ENCODE peak calls at places on chromosomes 16 and 17, in ten cellular contexts. O is uterus; I is heart right ventricle; Q is CD4-positive, CD25-positive, alpha-beta regulatory T cell; Y is psoas muscle; H is gastrocnemius medialis; F is AG04450; A is upper lobe of right lung; G is Karpas-422; L is ovary. B is an unnamed sample.

GRCh38 chr16:12612598-12613101 is 191.0 kb downstream of the CPPED1 start:
- DNase-seq in O (no peak), I (no peak), Q (no peak), Y (no peak), H (no peak), F (no peak), A (no peak), G (no peak), L (no peak), B (no peak)

GRCh38 chr17:39486242-39486641 is 25.0 kb downstream of the CDK12 start:
- DNase-seq in O (no peak), I (no peak), Q (no peak), Y (no peak), H (no peak), F (no peak), A (no peak), G (no peak), L (no peak), B (no peak)

GRCh38 chr16:67027046-67027445 is 1.9 kb upstream of the CBFB start:
- DNase-seq in O (no peak), I (no peak), Q (no peak), Y (no peak), H (no peak), F (no peak), A (peak), G (no peak), L (no peak), B (no peak)

GRCh38 chr17:70848785-70849184 is 679.5 kb downstream of the KCNJ2 start:
- DNase-seq in O (no peak), I (no peak), Q (no peak), Y (no peak), H (no peak), F (peak), A (no peak), G (no peak), L (no peak), B (no peak)

GRCh38 chr16:75820672-75821071 is 94.4 kb upstream of the CPHXL start:
- DNase-seq in O (no peak), I (no peak), Q (no peak), Y (no peak), H (no peak), F (no peak), A (no peak), G (no peak), L (no peak), B (no peak)

GRCh38 chr17:51500454-51500853 is 240.1 kb downstream of the UTP18 start:
- DNase-seq in O (no peak), I (no peak), Q (no peak), Y (no peak), H (no peak), F (no peak), A (no peak), G (no peak), L (no peak), B (no peak)

GRCh38 chr16:15034266-15035162 is 21.4 kb downstream of the NTAN1 start:
- DNase-seq in O (no peak), I (peak), Q (no peak), Y (no peak), H (no peak), F (no peak), A (peak), G (no peak), L (no peak), B (no peak)

GRCh38 chr17:28895794-28896447 is 1.6 kb downstream of the FLOT2 start:
- DNase-seq in O (no peak), I (no peak), Q (no peak), Y (no peak), H (no peak), F (no peak), A (peak), G (no peak), L (no peak), B (no peak)

GRCh38 chr17:67718325-67718941 is 697 bp downstream of the NOL11 start:
- DNase-seq in O (no peak), I (no peak), Q (no peak), Y (no peak), H (peak), F (no peak), A (no peak), G (peak), L (no peak), B (no peak)

GRCh38 chr16:88790312-88791150 is 5.5 kb upstream of the PIEZO1 start:
- DNase-seq in O (no peak), I (peak), Q (peak), Y (no peak), H (no peak), F (no peak), A (peak), G (no peak), L (no peak), B (no peak)

GRCh38 chr16:89453662-89454321 is 36.6 kb downstream of the ANKRD11 start:
- DNase-seq in O (no peak), I (peak), Q (no peak), Y (peak), H (no peak), F (no peak), A (no peak), G (no peak), L (no peak), B (no peak)

GRCh38 chr17:74446551-74447500 is 14.9 kb downstream of the GPRC5C start:
- DNase-seq in O (peak), I (peak), Q (no peak), Y (peak), H (peak), F (no peak), A (peak), G (no peak), L (peak), B (no peak)

GRCh38 chr17:74442670-74443515 is 11.0 kb downstream of the GPRC5C start:
- DNase-seq in O (peak), I (peak), Q (no peak), Y (peak), H (peak), F (no peak), A (peak), G (no peak), L (peak), B (peak)

GRCh38 chr17:74444406-74444805 is 12.5 kb downstream of the GPRC5C start:
- DNase-seq in O (peak), I (peak), Q (no peak), Y (peak), H (peak), F (no peak), A (peak), G (no peak), L (peak), B (no peak)

GRCh38 chr17:74443516-74444296 is 11.8 kb downstream of the GPRC5C start:
- DNase-seq in O (no peak), I (no peak), Q (no peak), Y (no peak), H (no peak), F (no peak), A (no peak), G (no peak), L (no peak), B (no peak)

GRCh38 chr17:74445156-74445555 is 13.3 kb downstream of the GPRC5C start:
- DNase-seq in O (no peak), I (no peak), Q (no peak), Y (no peak), H (no peak), F (no peak), A (no peak), G (no peak), L (no peak), B (no peak)
- H3K27ac ChIP-seq in O (peak), I (peak), Q (no peak), Y (peak), H (peak), F (peak), A (peak), G (no peak), L (no peak), B (no peak)

GRCh38 chr17:2418572-2418971 is 17.7 kb upstream of the MNT start:
- DNase-seq in O (no peak), I (no peak), Q (no peak), Y (peak), H (no peak), F (no peak), A (peak), G (no peak), L (peak), B (no peak)

GRCh38 chr17:2419526-2419925 is 18.7 kb upstream of the MNT start:
- DNase-seq in O (no peak), I (no peak), Q (no peak), Y (no peak), H (no peak), F (no peak), A (peak), G (no peak), L (no peak), B (no peak)

GRCh38 chr17:2421315-2422147 is 20.7 kb upstream of the MNT start:
- DNase-seq in O (no peak), I (no peak), Q (no peak), Y (no peak), H (no peak), F (no peak), A (no peak), G (peak), L (peak), B (peak)

GRCh38 chr17:2423271-2423670 is 22.4 kb upstream of the MNT start:
- DNase-seq in O (no peak), I (no peak), Q (no peak), Y (no peak), H (no peak), F (no peak), A (no peak), G (no peak), L (no peak), B (no peak)

DNA sequence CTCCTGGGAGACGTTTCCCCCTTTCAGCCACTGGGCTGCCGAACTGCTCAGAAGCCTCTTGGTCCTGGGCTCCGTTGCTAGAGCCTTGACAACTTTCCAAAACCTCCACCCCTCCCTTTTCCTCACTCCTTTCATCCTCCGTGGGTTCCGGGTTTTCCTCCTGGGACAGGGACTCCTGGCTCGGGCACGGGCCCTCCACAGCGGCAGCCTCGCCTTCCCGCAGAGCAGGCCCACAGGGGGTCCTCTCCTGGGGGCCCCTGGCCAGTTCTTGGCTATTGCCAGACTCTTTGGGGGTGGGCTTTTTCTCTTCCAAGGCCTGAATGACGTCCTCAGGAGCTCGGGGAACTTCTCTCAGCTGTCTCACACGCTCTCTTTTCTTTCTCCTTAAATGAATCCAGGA is 19.3 kb upstream of the MNT start:
- DNase-seq in O (no peak), I (no peak), Q (no peak), Y (no peak), H (no peak), F (no peak), A (peak), G (no peak), L (peak), B (no peak)
- H3K27ac ChIP-seq in O (no peak), I (no peak), Q (no peak), Y (no peak), H (no peak), F (peak), A (peak), G (no peak), L (no peak), B (peak)

DNA sequence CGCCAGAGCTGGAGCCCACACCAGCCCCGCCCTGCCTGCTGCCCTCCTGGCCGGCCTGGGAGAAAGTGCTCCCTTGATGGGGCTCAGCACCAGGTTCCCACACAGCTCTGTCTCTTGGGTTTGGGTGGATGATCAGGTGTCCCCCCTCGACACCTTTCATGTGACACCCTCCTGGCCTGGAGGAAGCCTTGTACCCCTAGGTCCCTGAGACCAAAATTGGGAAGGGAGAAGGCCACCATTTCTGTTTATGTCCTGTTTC is 19.4 kb upstream of the PLLP start:
- DNase-seq in O (no peak), I (no peak), Q (no peak), Y (no peak), H (no peak), F (no peak), A (peak), G (no peak), L (no peak), B (no peak)
- H3K27ac ChIP-seq in O (peak), I (peak), Q (no peak), Y (peak), H (peak), F (no peak), A (peak), G (no peak), L (no peak), B (peak)

GRCh38 chr17:38451840-38452529 is 23.7 kb downstream of the ARHGAP23 start:
- DNase-seq in O (peak), I (no peak), Q (no peak), Y (no peak), H (no peak), F (peak), A (no peak), G (no peak), L (peak), B (no peak)

GRCh38 chr17:38453951-38454421 is 25.7 kb downstream of the ARHGAP23 start:
- DNase-seq in O (peak), I (no peak), Q (no peak), Y (peak), H (no peak), F (no peak), A (no peak), G (no peak), L (peak), B (no peak)

GRCh38 chr17:38454528-38454927 is 26.3 kb downstream of the ARHGAP23 start:
- DNase-seq in O (peak), I (peak), Q (no peak), Y (peak), H (peak), F (no peak), A (peak), G (no peak), L (peak), B (peak)

GRCh38 chr17:38451030-38451839 is 23.0 kb downstream of the ARHGAP23 start:
- DNase-seq in O (peak), I (peak), Q (no peak), Y (no peak), H (no peak), F (no peak), A (no peak), G (no peak), L (no peak), B (no peak)

GRCh38 chr17:38452719-38453118 is 24.5 kb downstream of the ARHGAP23 start:
- DNase-seq in O (no peak), I (no peak), Q (no peak), Y (no peak), H (no peak), F (no peak), A (no peak), G (no peak), L (no peak), B (no peak)
- H3K27ac ChIP-seq in O (peak), I (peak), Q (no peak), Y (no peak), H (no peak), F (peak), A (peak), G (no peak), L (no peak), B (peak)

GRCh38 chr16:8855972-8856371 is 12.8 kb downstream of the CARHSP1 start:
- DNase-seq in O (no peak), I (no peak), Q (no peak), Y (no peak), H (no peak), F (no peak), A (peak), G (no peak), L (no peak), B (no peak)

GRCh38 chr16:8853150-8853549 is 15.7 kb downstream of the CARHSP1 start:
- DNase-seq in O (no peak), I (no peak), Q (no peak), Y (no peak), H (no peak), F (no peak), A (no peak), G (no peak), L (no peak), B (no peak)

GRCh38 chr16:8853611-8854010 is 15.2 kb downstream of the CARHSP1 start:
- DNase-seq in O (no peak), I (no peak), Q (no peak), Y (no peak), H (no peak), F (no peak), A (peak), G (no peak), L (no peak), B (no peak)

GRCh38 chr16:8855051-8855786 is 13.6 kb downstream of the CARHSP1 start:
- DNase-seq in O (no peak), I (no peak), Q (no peak), Y (no peak), H (no peak), F (no peak), A (peak), G (peak), L (no peak), B (no peak)

GRCh38 chr16:8854298-8854948 is 14.4 kb downstream of the CARHSP1 start:
- DNase-seq in O (no peak), I (no peak), Q (no peak), Y (no peak), H (no peak), F (no peak), A (peak), G (no peak), L (no peak), B (no peak)
- H3K27ac ChIP-seq in O (no peak), I (peak), Q (no peak), Y (no peak), H (no peak), F (no peak), A (no peak), G (no peak), L (no peak), B (no peak)

DNA sequence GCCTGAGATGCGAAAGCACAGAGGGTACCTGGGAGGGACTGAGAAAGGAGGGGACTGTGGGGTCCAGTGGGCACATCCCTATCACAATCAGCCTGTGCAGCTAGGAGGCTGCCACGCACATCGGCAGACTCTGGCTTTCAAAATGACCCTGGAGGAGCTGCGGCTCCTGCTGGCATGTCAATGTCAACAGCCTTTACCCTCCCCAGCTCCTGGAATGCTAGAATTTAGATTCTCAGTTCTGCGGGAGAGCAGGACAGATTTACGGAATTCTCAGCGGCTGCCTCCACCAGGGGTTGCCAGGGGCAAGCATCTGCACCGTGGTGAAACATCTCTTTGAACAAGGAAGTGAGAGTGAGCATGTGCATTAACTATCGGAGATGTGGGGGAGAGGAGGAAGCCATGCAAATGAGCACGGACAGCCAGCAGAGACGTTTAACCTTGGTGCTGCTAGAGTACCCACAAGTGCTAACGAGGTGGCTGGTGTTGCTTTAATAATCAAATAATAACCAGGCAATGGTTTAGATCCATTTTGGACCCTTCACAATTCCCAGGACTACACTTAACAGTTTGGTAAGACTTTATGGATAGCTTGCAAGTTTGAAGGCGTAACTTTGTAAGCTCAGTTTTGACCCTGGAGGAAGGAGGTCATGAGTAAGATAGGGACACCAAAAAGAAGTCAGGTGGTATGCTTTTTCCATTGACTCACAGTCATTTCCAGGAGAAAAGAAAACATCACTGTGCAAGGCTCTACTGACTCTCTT is 54.1 kb downstream of the XYLT1 start:
- DNase-seq in O (no peak), I (no peak), Q (peak), Y (no peak), H (no peak), F (no peak), A (peak), G (peak), L (no peak), B (no peak)
- H3K27ac ChIP-seq in O (peak), I (no peak), Q (peak), Y (no peak), H (no peak), F (peak), A (peak), G (peak), L (no peak), B (no peak)

DNA sequence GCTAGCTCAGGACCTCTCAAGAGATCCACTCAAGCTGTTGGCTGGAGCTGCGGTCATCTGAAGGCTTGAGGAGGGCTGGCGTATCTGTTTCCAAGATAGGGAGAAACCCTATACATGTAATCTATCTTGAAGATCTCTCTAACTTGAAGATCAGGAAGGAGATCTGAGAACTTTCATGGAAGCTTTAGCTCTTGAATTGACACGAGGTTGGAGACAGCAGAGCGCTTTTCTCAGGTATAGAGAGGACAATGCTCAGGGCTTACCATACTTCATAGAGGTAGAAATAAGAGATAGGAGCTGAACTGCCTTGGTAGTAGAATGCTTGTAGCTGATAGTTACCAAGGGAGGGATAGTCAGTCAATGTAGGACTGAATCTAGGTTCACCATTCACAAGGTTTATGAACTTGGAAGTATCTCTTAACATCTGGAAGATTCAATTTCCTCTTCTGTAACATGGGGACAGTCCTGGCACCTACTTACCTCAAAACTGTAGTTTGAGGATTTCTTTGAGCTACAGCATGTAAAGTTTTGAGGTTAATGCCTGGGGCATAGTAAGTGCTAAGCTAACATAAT is 267.0 kb upstream of the MAF start:
- DNase-seq in O (no peak), I (no peak), Q (no peak), Y (no peak), H (no peak), F (no peak), A (no peak), G (no peak), L (no peak), B (no peak)
- H3K27ac ChIP-seq in O (no peak), I (no peak), Q (no peak), Y (no peak), H (no peak), F (no peak), A (no peak), G (no peak), L (no peak), B (no peak)

B was measured in caudate nucleus.